ENCODE peak calls at places on chromosomes 3 and 15, in five cellular contexts. L is GM23248, Z is pancreas, E is psoas muscle, O is neuronal stem cell. W is an unnamed sample. For H3K9me3, the result is how much of the 10 kb centered on the place peaks cover.

GRCh38 chr15:37900286-37901221 is 33.9 kb upstream of the TMCO5A start:
- DNase-seq in L (peak), Z (no peak), E (no peak), O (no peak), W (no peak)

GRCh38 chr3:184249412-184250166 is at the start of gene EEF1AKMT4:
- DNase-seq in L (peak), Z (peak), E (peak), O (peak), W (peak)

GRCh38 chr15:77185242-77185785 is 114.4 kb upstream of the TSPAN3 start:
- DNase-seq in L (peak), Z (no peak), E (no peak), O (no peak), W (no peak)

GRCh38 chr15:39075311-39075710 is 505.6 kb upstream of the THBS1 start:
- DNase-seq in L (peak), Z (no peak), E (no peak), O (no peak), W (no peak)

GRCh38 chr15:67981118-67981685 is 72.9 kb upstream of the PIAS1 start:
- DNase-seq in L (no peak), Z (no peak), E (no peak), O (no peak), W (no peak)

GRCh38 chr3:190303887-190304286 is 18.4 kb downstream of the CLDN1 start:
- DNase-seq in L (peak), Z (no peak), E (no peak), O (no peak), W (no peak)

GRCh38 chr3:16385151-16385550 is 120.1 kb downstream of the OXNAD1 start:
- DNase-seq in L (no peak), Z (no peak), E (no peak), O (no peak), W (no peak)

GRCh38 chr15:56325186-56325585 is 40.0 kb upstream of the TEX9 start:
- DNase-seq in L (peak), Z (no peak), E (no peak), O (no peak), W (no peak)

GRCh38 chr15:42919794-42920280 is 741 bp downstream of the TTBK2 start:
- DNase-seq in L (peak), Z (no peak), E (no peak), O (no peak), W (no peak)

GRCh38 chr15:91291673-91292072 is 191.6 kb downstream of the SV2B start:
- DNase-seq in L (no peak), Z (no peak), E (no peak), O (no peak), W (no peak)

GRCh38 chr3:183490653-183491052 is 62.2 kb upstream of the MCF2L2 start:
- DNase-seq in L (peak), Z (no peak), E (no peak), O (no peak), W (no peak)

GRCh38 chr15:74242296-74242929 is 6.3 kb downstream of the CCDC33 start:
- DNase-seq in L (peak), Z (peak), E (no peak), O (no peak), W (no peak)

GRCh38 chr15:65305776-65306175 is 1.3 kb downstream of the RNU5B-1 start:
- DNase-seq in L (no peak), Z (no peak), E (no peak), O (no peak), W (no peak)

GRCh38 chr15:41967506-41968206 is 4.7 kb downstream of the EHD4 start:
- DNase-seq in L (peak), Z (peak), E (no peak), O (no peak), W (no peak)

GRCh38 chr15:87944051-87944450 is 312.5 kb downstream of the NTRK3 start:
- DNase-seq in L (peak), Z (no peak), E (no peak), O (no peak), W (no peak)

GRCh38 chr3:123791898-123792297 is 92.2 kb downstream of the MYLK start:
- DNase-seq in L (peak), Z (no peak), E (no peak), O (no peak), W (no peak)

GRCh38 chr15:34933432-34933975 is 36.0 kb downstream of the AQR start:
- DNase-seq in L (no peak), Z (no peak), E (no peak), O (no peak), W (no peak)

GRCh38 chr15:40930430-40931299 is 1.5 kb downstream of the DLL4 start:
- DNase-seq in L (peak), Z (no peak), E (peak), O (no peak), W (no peak)

GRCh38 chr3:160921020-160921635 is 165.1 kb downstream of the PPM1L start:
- DNase-seq in L (peak), Z (no peak), E (no peak), O (no peak), W (no peak)

GRCh38 chr15:63371297-63371918 is 10.2 kb downstream of the CA12 start:
- DNase-seq in L (peak), Z (no peak), E (peak), O (no peak), W (no peak)

GRCh38 chr3:42752441-42752840 is 20.6 kb downstream of the CCDC13 start:
- DNase-seq in L (no peak), Z (no peak), E (no peak), O (no peak), W (no peak)

GRCh38 chr15:76376816-76377215 is 40.2 kb downstream of the ISL2 start:
- DNase-seq in L (no peak), Z (no peak), E (no peak), O (no peak), W (no peak)

GRCh38 chr3:76362643-76363042 is 577.3 kb upstream of the ZNF717 start:
- DNase-seq in L (no peak), Z (no peak), E (no peak), O (no peak), W (no peak)

GRCh38 chr3:76367281-76367680 is 581.9 kb upstream of the ZNF717 start:
- DNase-seq in L (peak), Z (no peak), E (no peak), O (no peak), W (no peak)

GRCh38 chr3:76369170-76369569 is 583.8 kb upstream of the ZNF717 start:
- DNase-seq in L (peak), Z (no peak), E (no peak), O (no peak), W (no peak)

GRCh38 chr3:76361010-76361409 is 575.7 kb upstream of the ZNF717 start:
- DNase-seq in L (no peak), Z (no peak), E (no peak), O (no peak), W (no peak)

DNA sequence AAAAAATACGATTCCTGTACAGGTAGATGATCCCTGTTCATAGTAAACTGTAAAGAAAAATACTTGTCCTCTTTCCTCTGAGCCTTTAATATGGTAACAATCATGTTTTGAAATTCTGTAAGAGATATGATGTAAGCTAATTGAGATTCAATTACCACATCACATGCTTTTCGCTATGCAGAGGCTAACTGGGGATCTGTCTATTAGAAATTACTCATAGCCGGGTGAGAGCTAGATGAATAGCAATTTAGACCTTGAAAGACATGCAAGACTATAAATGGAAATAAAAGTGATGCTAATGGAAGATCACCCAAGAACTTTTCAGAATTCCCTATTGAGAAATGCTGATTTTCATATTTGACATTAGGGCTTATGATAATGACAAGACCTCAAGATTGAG is 579.9 kb upstream of the ZNF717 start:
- DNase-seq in L (peak), Z (no peak), E (no peak), O (no peak), W (no peak)
- H3K9me3 ChIP-seq in L (under half), Z (under half), E (under half), O (under half), W (under half)

GRCh38 chr3:153422314-153422713 is 260.3 kb downstream of the RAP2B start:
- DNase-seq in L (no peak), Z (no peak), E (no peak), O (no peak), W (no peak)
- H3K9me3 ChIP-seq in L (under half), Z (under half), E (under half), O (under half), W (under half)

DNA sequence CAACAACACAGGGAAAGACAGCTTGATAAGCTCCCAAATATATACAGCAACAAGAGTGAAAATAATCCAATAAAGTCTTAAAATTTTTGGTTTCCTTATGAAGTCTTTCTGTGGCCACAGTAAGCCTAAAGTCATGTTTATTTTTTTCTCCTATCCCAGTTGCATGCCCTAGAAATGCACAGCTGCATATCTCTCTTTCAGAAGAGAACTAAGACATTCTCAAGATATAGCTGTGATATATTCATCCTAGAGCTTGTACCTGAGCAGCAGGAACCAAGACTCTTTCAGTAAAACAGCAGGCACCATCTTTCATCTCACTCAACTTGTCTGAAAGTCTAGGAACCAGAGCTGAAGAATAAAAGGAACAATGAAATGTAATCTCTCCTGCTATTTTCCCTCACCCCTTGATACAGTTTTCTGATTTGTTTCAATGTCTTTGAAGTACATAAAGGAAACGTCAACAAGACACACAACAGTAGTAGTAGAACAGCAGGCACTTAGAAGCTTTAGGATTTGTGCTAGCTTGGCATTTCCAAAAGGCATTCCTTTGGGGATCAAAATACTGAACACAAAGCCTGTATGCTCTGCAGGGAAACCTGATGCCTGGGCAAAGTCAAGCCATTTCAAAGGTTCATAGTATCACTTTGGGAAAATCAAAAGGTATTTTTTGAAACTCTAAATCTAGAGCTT is 536.8 kb downstream of the PYDC2 start:
- DNase-seq in L (no peak), Z (no peak), E (no peak), O (peak), W (no peak)
- H3K9me3 ChIP-seq in L (under half), Z (under half), E (under half), O (under half), W (under half)

GRCh38 chr3:106929081-106929480 is 448.2 kb upstream of the CCDC54 start:
- DNase-seq in L (no peak), Z (no peak), E (no peak), O (no peak), W (no peak)
- H3K9me3 ChIP-seq in L (under half), Z (under half), E (under half), O (under half), W (under half)